ENCODE peak calls at places on chromosome 16, in six cellular contexts. S is Peyer's patch, K is amygdala, G is posterior vena cava, C is AG10803, U is EL. L is an unnamed sample.

GRCh38 chr16:1723450-1724147 is 17.6 kb downstream of the MAPK8IP3 start:
- DNase-seq in S (peak; percentile 72), K (no peak), G (no peak), C (peak; percentile 22), U (peak; percentile 38), L (peak; percentile 53)

GRCh38 chr16:2428051-2428786 is 1.0 kb upstream of the CCNF start:
- DNase-seq in S (peak; percentile 73), K (no peak), G (peak; percentile 58), C (no peak), U (peak; percentile 46), L (peak; percentile 47)

GRCh38 chr16:66717112-66717675 is 20.7 kb upstream of the CMTM4 start:
- DNase-seq in S (peak; percentile 81), K (no peak), G (no peak), C (peak; percentile 88), U (peak; percentile 66), L (peak; percentile 72)

GRCh38 chr16:12868788-12869187 is 32.6 kb upstream of the SHISA9 start:
- DNase-seq in S (no peak), K (no peak), G (no peak), C (no peak), U (no peak), L (no peak)

GRCh38 chr16:68445458-68445857 is 2.9 kb downstream of the SMPD3 start:
- DNase-seq in S (peak; percentile 77), K (no peak), G (no peak), C (no peak), U (peak; percentile 73), L (peak; percentile 64)

GRCh38 chr16:50938923-50939322 is 197.0 kb downstream of the CYLD start:
- DNase-seq in S (no peak), K (no peak), G (no peak), C (no peak), U (no peak), L (no peak)

GRCh38 chr16:81810894-81811538 is 31.9 kb downstream of the PLCG2 start:
- DNase-seq in S (peak; percentile 66), K (no peak), G (no peak), C (no peak), U (no peak), L (no peak)

GRCh38 chr16:73204359-73205152 is 156.6 kb upstream of the ZFHX3 start:
- DNase-seq in S (peak; percentile 56), K (no peak), G (no peak), C (no peak), U (no peak), L (no peak)

GRCh38 chr16:21104124-21104860 is 46.4 kb downstream of the DNAH3 start:
- DNase-seq in S (no peak), K (no peak), G (no peak), C (peak; percentile 70), U (peak; percentile 52), L (peak; percentile 80)

GRCh38 chr16:88566158-88566557 is 4.0 kb upstream of the ZC3H18 start:
- DNase-seq in S (no peak), K (no peak), G (no peak), C (peak; percentile 31), U (peak; percentile 58), L (peak; percentile 61)

GRCh38 chr16:23893976-23894375 is 58.2 kb downstream of the PRKCB start:
- DNase-seq in S (no peak), K (no peak), G (no peak), C (no peak), U (no peak), L (no peak)

GRCh38 chr16:30692381-30693074 is 6.4 kb upstream of the SRCAP start:
- DNase-seq in S (no peak), K (no peak), G (no peak), C (no peak), U (no peak), L (no peak)

GRCh38 chr16:12575288-12575687 is 228.4 kb downstream of the CPPED1 start:
- DNase-seq in S (no peak), K (no peak), G (peak; percentile 26), C (no peak), U (no peak), L (no peak)

GRCh38 chr16:26161461-26162180 is 469.9 kb downstream of the HS3ST4 start:
- DNase-seq in S (no peak), K (no peak), G (no peak), C (no peak), U (no peak), L (no peak)

GRCh38 chr16:29720703-29721102 is 25.1 kb downstream of the C16orf54 start:
- DNase-seq in S (no peak), K (no peak), G (no peak), C (no peak), U (no peak), L (no peak)

GRCh38 chr16:4273858-4274291 is 1.1 kb upstream of the TFAP4 start:
- DNase-seq in S (peak; percentile 70), K (no peak), G (peak; percentile 87), C (peak; percentile 40), U (peak; percentile 61), L (peak; percentile 39)

GRCh38 chr16:30183236-30183960 is at the start of gene CORO1A:
- DNase-seq in S (peak; percentile 96), K (peak; percentile 47), G (peak; percentile 95), C (peak; percentile 64), U (peak; percentile 76), L (peak; percentile 77)

GRCh38 chr16:1534021-1535020 is 855 bp downstream of the TMEM204 start:
- DNase-seq in S (no peak), K (no peak), G (no peak), C (peak; percentile 29), U (peak; percentile 37), L (peak; percentile 59)

GRCh38 chr16:67260426-67261063 is 11.8 kb downstream of the SLC9A5 start:
- DNase-seq in S (no peak), K (no peak), G (peak; percentile 43), C (peak; percentile 75), U (peak; percentile 54), L (peak; percentile 71)

GRCh38 chr16:86664518-86665318 is 86.4 kb downstream of the FOXL1 start:
- DNase-seq in S (peak; percentile 86), K (no peak), G (peak; percentile 73), C (peak; percentile 94), U (peak; percentile 99), L (peak; percentile 98)